ENCODE peak calls at places on chromosomes 5 and 9, in five cellular contexts. T, Y, Z, H and X are unnamed samples.

GRCh38 chr5:10528056-10528816 is 35.6 kb upstream of the ANKRD33B start:
- DNase-seq in T (no peak), Y (no peak), Z (peak), H (peak), X (no peak)

GRCh38 chr5:17879276-17879675 is 245.0 kb downstream of the TAF11L14 start:
- DNase-seq in T (no peak), Y (no peak), Z (no peak), H (no peak), X (no peak)

GRCh38 chr5:132013711-132014110 is 2.3 kb upstream of the ACSL6 start:
- DNase-seq in T (no peak), Y (no peak), Z (no peak), H (no peak), X (no peak)

GRCh38 chr9:121667214-121667613 is 15.8 kb downstream of the DAB2IP start:
- DNase-seq in T (no peak), Y (no peak), Z (no peak), H (no peak), X (no peak)

GRCh38 chr9:98108540-98109031 is 10.4 kb downstream of the TRIM14 start:
- DNase-seq in T (no peak), Y (no peak), Z (no peak), H (no peak), X (no peak)

GRCh38 chr9:111276723-111277122 is 53.3 kb downstream of the OR2K2 start:
- DNase-seq in T (no peak), Y (peak), Z (no peak), H (no peak), X (no peak)

GRCh38 chr9:106913276-106913675 is 50.3 kb downstream of the ZNF462 start:
- DNase-seq in T (no peak), Y (no peak), Z (no peak), H (no peak), X (no peak)

GRCh38 chr9:91515074-91515687 is 91.5 kb upstream of the NFIL3 start:
- DNase-seq in T (no peak), Y (no peak), Z (peak), H (peak), X (peak)

GRCh38 chr5:153445875-153446567 is 44.4 kb upstream of the GRIA1 start:
- DNase-seq in T (no peak), Y (no peak), Z (no peak), H (no peak), X (peak)

GRCh38 chr5:157516016-157516415 is 56.0 kb downstream of the NIPAL4 start:
- DNase-seq in T (peak), Y (no peak), Z (peak), H (peak), X (peak)

GRCh38 chr9:34380034-34380510 is 3.4 kb upstream of the MYORG start:
- DNase-seq in T (no peak), Y (peak), Z (no peak), H (peak), X (no peak)

GRCh38 chr9:28971881-28972280 is 1398.6 kb upstream of the C9orf72 start:
- DNase-seq in T (no peak), Y (no peak), Z (no peak), H (no peak), X (no peak)

GRCh38 chr5:169796731-169797130 is 159.7 kb downstream of the DOCK2 start:
- DNase-seq in T (no peak), Y (no peak), Z (no peak), H (no peak), X (no peak)

GRCh38 chr5:133321286-133321832 is 269.5 kb downstream of the HSPA4 start:
- DNase-seq in T (no peak), Y (no peak), Z (no peak), H (no peak), X (no peak)

GRCh38 chr9:133932633-133933032 is 59.5 kb downstream of the VAV2 start:
- DNase-seq in T (no peak), Y (no peak), Z (no peak), H (no peak), X (no peak)

GRCh38 chr5:181028032-181028819 is 11.8 kb upstream of the BTNL9 start:
- DNase-seq in T (no peak), Y (peak), Z (no peak), H (no peak), X (no peak)

GRCh38 chr5:11815481-11815880 is 88.8 kb downstream of the CTNND2 start:
- DNase-seq in T (no peak), Y (no peak), Z (no peak), H (no peak), X (no peak)

GRCh38 chr5:39713224-39713911 is 288.6 kb upstream of the DAB2 start:
- DNase-seq in T (no peak), Y (no peak), Z (no peak), H (peak), X (no peak)

GRCh38 chr5:112551437-112552018 is 132.5 kb upstream of the EPB41L4A start:
- DNase-seq in T (peak), Y (peak), Z (peak), H (peak), X (peak)

GRCh38 chr9:113471566-113471965 is 8.0 kb downstream of the RGS3 start:
- DNase-seq in T (no peak), Y (no peak), Z (no peak), H (no peak), X (no peak)

GRCh38 chr5:81590498-81591384 is 160.2 kb downstream of the SSBP2 start:
- DNase-seq in T (no peak), Y (peak), Z (no peak), H (peak), X (no peak)

GRCh38 chr5:132426525-132427138 is 57.1 kb downstream of the SLC22A5 start:
- DNase-seq in T (peak), Y (peak), Z (peak), H (peak), X (no peak)

GRCh38 chr5:96140496-96140895 is 178.8 kb upstream of the ELL2 start:
- DNase-seq in T (no peak), Y (no peak), Z (no peak), H (no peak), X (no peak)

GRCh38 chr9:127930298-127931091 is at the start of gene PIP5KL1:
- DNase-seq in T (no peak), Y (peak), Z (no peak), H (peak), X (no peak)

GRCh38 chr9:133463864-133464615 is 4.3 kb downstream of the CACFD1 start:
- DNase-seq in T (no peak), Y (no peak), Z (no peak), H (no peak), X (no peak)

GRCh38 chr5:174056064-174056842 is 10.7 kb downstream of the NSG2 start:
- DNase-seq in T (no peak), Y (no peak), Z (no peak), H (no peak), X (no peak)

GRCh38 chr5:75603421-75603820 is 7.8 kb upstream of the ANKDD1B start:
- DNase-seq in T (no peak), Y (no peak), Z (no peak), H (peak), X (no peak)

GRCh38 chr5:171681667-171682066 is 104.0 kb upstream of the SMIM23 start:
- DNase-seq in T (no peak), Y (no peak), Z (no peak), H (peak), X (no peak)

GRCh38 chr5:141420855-141421488 is at the start of gene PCDHGA11:
- DNase-seq in T (peak), Y (peak), Z (no peak), H (peak), X (no peak)

GRCh38 chr9:1202512-1203285 is 152.5 kb downstream of the DMRT2 start:
- DNase-seq in T (no peak), Y (no peak), Z (no peak), H (no peak), X (no peak)

GRCh38 chr5:59813761-59814562 is 79.6 kb downstream of the PDE4D start:
- DNase-seq in T (peak), Y (peak), Z (no peak), H (peak), X (peak)

GRCh38 chr5:134245101-134245604 is 19.3 kb upstream of the PPP2CA start:
- DNase-seq in T (peak), Y (peak), Z (peak), H (peak), X (no peak)

GRCh38 chr9:107142896-107143603 is 140.0 kb upstream of the RAD23B start:
- DNase-seq in T (peak), Y (no peak), Z (no peak), H (no peak), X (no peak)

GRCh38 chr9:88387035-88387732 is 1.1 kb upstream of the SPIN1 start:
- DNase-seq in T (no peak), Y (peak), Z (no peak), H (peak), X (no peak)

GRCh38 chr5:80268916-80269315 is 13.1 kb upstream of the SERINC5 start:
- DNase-seq in T (no peak), Y (peak), Z (no peak), H (peak), X (no peak)
- H3K4me3 ChIP-seq in T (no peak), Y (no peak), Z (no peak), H (no peak), X (no peak)

GRCh38 chr5:92904021-92904420 is 677.0 kb downstream of the NR2F1-AS1 start:
- DNase-seq in T (no peak), Y (no peak), Z (no peak), H (no peak), X (no peak)
- H3K4me3 ChIP-seq in T (no peak), Y (no peak), Z (no peak), H (no peak), X (no peak)

GRCh38 chr5:424259-425110 is 18.5 kb upstream of the EXOC3 start:
- DNase-seq in T (no peak), Y (no peak), Z (no peak), H (no peak), X (no peak)
- H3K4me3 ChIP-seq in T (no peak), Y (no peak), Z (no peak), H (no peak), X (no peak)

GRCh38 chr5:177036921-177037320 is 14.4 kb downstream of the ZNF346 start:
- DNase-seq in T (no peak), Y (no peak), Z (no peak), H (no peak), X (no peak)
- H3K4me3 ChIP-seq in T (no peak), Y (no peak), Z (no peak), H (no peak), X (no peak)

GRCh38 chr5:64690417-64691151 is at the start of gene SHISAL2B:
- DNase-seq in T (no peak), Y (peak), Z (no peak), H (peak), X (peak)
- H3K4me3 ChIP-seq in T (peak), Y (peak), Z (peak), H (peak), X (peak)

GRCh38 chr5:139982975-139983240 is 60.2 kb downstream of the NRG2 start:
- DNase-seq in T (no peak), Y (peak), Z (no peak), H (no peak), X (peak)
- H3K4me3 ChIP-seq in T (no peak), Y (no peak), Z (no peak), H (no peak), X (no peak)